ENCODE peak calls at places on chromosomes 6 and 20, in eight cellular contexts. W is NCI-H526 treated with DMSO at 0.1 percent for 48 hours; L is left ventricle myocardium superior; X is stimulated activated CD8-positive, alpha-beta memory T cell treated with anti-CD3 and anti-CD28 coated beads, Interleukin-2, amount 100 ng/mL, for 1 hour; V is NCI-H510A treated with DMSO at 0.1 percent for 48 hours; F is activated CD4-positive, alpha-beta T cell treated with anti-CD3 and anti-CD28 coated beads for 48 hours; K is GM06990; G is cardiac fibroblast. E is an unnamed sample.
A peak's percentile ranks its signal among the peaks of the same experiment; 100 is the strongest.

GRCh38 chr6:33428891-33429744 is 9.3 kb downstream of the SYNGAP1 start:
- DNase-seq in W (no peak), L (no peak), X (no peak), V (no peak), F (no peak), K (no peak), G (no peak), E (no peak)

GRCh38 chr6:12602342-12602741 is 114.2 kb upstream of the PHACTR1 start:
- DNase-seq in W (peak; percentile 67), L (no peak), X (no peak), V (no peak), F (no peak), K (no peak), G (peak; percentile 35), E (no peak)

GRCh38 chr20:50153153-50153499 is 397 bp downstream of the PEDS1 start:
- DNase-seq in W (no peak), L (no peak), X (no peak), V (no peak), F (no peak), K (no peak), G (no peak), E (no peak)

GRCh38 chr20:49674383-49675352 is 39.0 kb downstream of the B4GALT5 start:
- DNase-seq in W (no peak), L (no peak), X (no peak), V (no peak), F (no peak), K (no peak), G (peak; percentile 51), E (no peak)

GRCh38 chr6:31734703-31735500 is 1.4 kb downstream of the CLIC1 start:
- DNase-seq in W (no peak), L (peak; percentile 51), X (peak; percentile 39), V (no peak), F (peak; percentile 57), K (peak; percentile 73), G (peak; percentile 86), E (no peak)

GRCh38 chr6:89509719-89510339 is 76.9 kb downstream of the ANKRD6 start:
- DNase-seq in W (no peak), L (no peak), X (no peak), V (peak; percentile 70), F (no peak), K (no peak), G (no peak), E (no peak)

GRCh38 chr6:25706314-25707014 is 48.1 kb upstream of the SLC17A4 start:
- DNase-seq in W (no peak), L (peak; percentile 53), X (no peak), V (peak; percentile 40), F (no peak), K (no peak), G (peak; percentile 49), E (no peak)

GRCh38 chr20:11098888-11099287 is 425.1 kb upstream of the JAG1 start:
- DNase-seq in W (no peak), L (no peak), X (no peak), V (no peak), F (no peak), K (no peak), G (no peak), E (no peak)